ENCODE peak calls at places on chromosomes 1 and 21, in five cellular contexts. One of them, this sample, is unnamed.

GRCh38 chr21:15208787-15209186 is 144.0 kb upstream of the NRIP1 start:
- DNase-seq in GM12865: no peak
- DNase-seq in A673: no peak
- DNase-seq in NCI-H526 treated with DMSO at 0.1 percent for 48 hours: no peak
- DNase-seq in K562: no peak
- DNase-seq in this sample: no peak

GRCh38 chr1:24096009-24096736 is 15.8 kb downstream of the MYOM3 start:
- DNase-seq in GM12865: no peak
- DNase-seq in A673: no peak
- DNase-seq in NCI-H526 treated with DMSO at 0.1 percent for 48 hours: no peak
- DNase-seq in K562: no peak
- DNase-seq in this sample: no peak

GRCh38 chr1:54489627-54490240 is 58.3 kb upstream of the ACOT11 start:
- DNase-seq in GM12865: no peak
- DNase-seq in A673: no peak
- DNase-seq in NCI-H526 treated with DMSO at 0.1 percent for 48 hours: no peak
- DNase-seq in K562: no peak
- DNase-seq in this sample: no peak

GRCh38 chr1:2543543-2544092 is 12.6 kb upstream of the TNFRSF14 start:
- DNase-seq in GM12865: peak
- DNase-seq in A673: no peak
- DNase-seq in NCI-H526 treated with DMSO at 0.1 percent for 48 hours: no peak
- DNase-seq in K562: peak
- DNase-seq in this sample: no peak

GRCh38 chr1:222654849-222655248 is 37.0 kb downstream of the MIA3 start:
- DNase-seq in GM12865: peak
- DNase-seq in A673: peak
- DNase-seq in NCI-H526 treated with DMSO at 0.1 percent for 48 hours: no peak
- DNase-seq in K562: no peak
- DNase-seq in this sample: peak

GRCh38 chr1:212212343-212212742 is 72.9 kb upstream of the PPP2R5A start:
- DNase-seq in GM12865: no peak
- DNase-seq in A673: no peak
- DNase-seq in NCI-H526 treated with DMSO at 0.1 percent for 48 hours: no peak
- DNase-seq in K562: no peak
- DNase-seq in this sample: no peak

GRCh38 chr1:8303141-8303540 is 14.8 kb upstream of the SLC45A1 start:
- DNase-seq in GM12865: no peak
- DNase-seq in A673: no peak
- DNase-seq in NCI-H526 treated with DMSO at 0.1 percent for 48 hours: no peak
- DNase-seq in K562: no peak
- DNase-seq in this sample: no peak

GRCh38 chr21:39612233-39613028 is at the start of gene B3GALT5:
- DNase-seq in GM12865: no peak
- DNase-seq in A673: peak
- DNase-seq in NCI-H526 treated with DMSO at 0.1 percent for 48 hours: peak
- DNase-seq in K562: no peak
- DNase-seq in this sample: no peak

GRCh38 chr1:154557939-154558609 is 388 bp downstream of the UBE2Q1 start:
- DNase-seq in GM12865: peak
- DNase-seq in A673: no peak
- DNase-seq in NCI-H526 treated with DMSO at 0.1 percent for 48 hours: no peak
- DNase-seq in K562: peak
- DNase-seq in this sample: no peak

GRCh38 chr21:38712076-38712475 is 93.7 kb upstream of the ETS2 start:
- DNase-seq in GM12865: peak
- DNase-seq in A673: peak
- DNase-seq in NCI-H526 treated with DMSO at 0.1 percent for 48 hours: peak
- DNase-seq in K562: peak
- DNase-seq in this sample: peak

GRCh38 chr1:210299501-210299900 is 29.2 kb upstream of the HHAT start:
- DNase-seq in GM12865: no peak
- DNase-seq in A673: no peak
- DNase-seq in NCI-H526 treated with DMSO at 0.1 percent for 48 hours: no peak
- DNase-seq in K562: no peak
- DNase-seq in this sample: no peak